ENCODE peak calls at places on chromosomes 16 and 17, in seven cellular contexts. K, P, A, E, U, T and O are unnamed samples.

GRCh38 chr17:4738136-4739121 is 1.2 kb upstream of the ZMYND15 start:
- DNase-seq in K (no peak), P (peak; percentile 43), A (no peak), E (peak; percentile 49), U (peak; percentile 88), T (no peak), O (no peak)

GRCh38 chr17:28901866-28902818 is 737 bp downstream of the DHRS13 start:
- DNase-seq in K (peak; percentile 75), P (no peak), A (no peak), E (no peak), U (no peak), T (no peak), O (peak; percentile 81)

GRCh38 chr16:51723016-51723724 is 572.1 kb upstream of the SALL1 start:
- DNase-seq in K (no peak), P (no peak), A (no peak), E (no peak), U (no peak), T (no peak), O (no peak)

GRCh38 chr16:14005335-14005734 is 65.8 kb upstream of the MRTFB start:
- DNase-seq in K (no peak), P (no peak), A (no peak), E (peak; percentile 80), U (no peak), T (no peak), O (no peak)

GRCh38 chr17:32331243-32332040 is 10.5 kb downstream of the C17orf75 start:
- DNase-seq in K (no peak), P (no peak), A (no peak), E (no peak), U (no peak), T (no peak), O (peak; percentile 10)

GRCh38 chr16:528111-529011 is 849 bp downstream of the CAPN15 start:
- DNase-seq in K (peak; percentile 37), P (peak; percentile 39), A (peak; percentile 54), E (peak; percentile 38), U (peak; percentile 78), T (no peak), O (peak; percentile 91)

GRCh38 chr17:5418858-5419355 is 555 bp downstream of the NUP88 start:
- DNase-seq in K (peak; percentile 96), P (peak; percentile 41), A (peak; percentile 89), E (peak; percentile 32), U (peak; percentile 77), T (peak; percentile 84), O (peak; percentile 69)

GRCh38 chr16:6047325-6047724 is 949.7 kb upstream of the EEF2KMT start:
- DNase-seq in K (no peak), P (no peak), A (no peak), E (no peak), U (no peak), T (no peak), O (no peak)

GRCh38 chr17:2961446-2961845 is 102.0 kb downstream of the OR1D5 start:
- DNase-seq in K (no peak), P (no peak), A (no peak), E (peak; percentile 60), U (no peak), T (no peak), O (no peak)

GRCh38 chr16:57999971-58000705 is at the start of gene ZNF319:
- DNase-seq in K (peak; percentile 59), P (no peak), A (no peak), E (peak; percentile 14), U (peak; percentile 8), T (no peak), O (peak; percentile 65)

GRCh38 chr16:83015871-83016270 is 389.1 kb downstream of the CDH13 start:
- DNase-seq in K (no peak), P (no peak), A (no peak), E (no peak), U (peak; percentile 32), T (no peak), O (peak; percentile 44)

GRCh38 chr17:13351046-13351445 is 250.7 kb downstream of the HS3ST3A1 start:
- DNase-seq in K (no peak), P (peak; percentile 55), A (no peak), E (peak; percentile 82), U (peak; percentile 24), T (no peak), O (peak; percentile 77)

GRCh38 chr16:88331989-88332920 is 50.5 kb upstream of the ZNF469 start:
- DNase-seq in K (no peak), P (peak; percentile 98), A (peak; percentile 89), E (peak; percentile 30), U (peak; percentile 98), T (no peak), O (peak; percentile 100)

GRCh38 chr16:61370564-61370963 is 665.7 kb downstream of the CDH8 start:
- DNase-seq in K (no peak), P (no peak), A (no peak), E (no peak), U (no peak), T (no peak), O (no peak)

GRCh38 chr17:6853764-6854442 is 22.4 kb upstream of the TEKT1 start:
- DNase-seq in K (peak; percentile 80), P (peak; percentile 72), A (no peak), E (no peak), U (peak; percentile 79), T (no peak), O (no peak)

GRCh38 chr17:35460354-35460851 is 11.8 kb upstream of the SLFN13 start:
- DNase-seq in K (peak; percentile 74), P (peak; percentile 76), A (no peak), E (peak; percentile 87), U (peak; percentile 35), T (peak; percentile 39), O (no peak)

GRCh38 chr17:8912060-8912981 is 44.8 kb upstream of the PIK3R6 start:
- DNase-seq in K (no peak), P (no peak), A (no peak), E (no peak), U (no peak), T (no peak), O (no peak)

GRCh38 chr17:51046527-51047384 is 73.9 kb downstream of the SPAG9 start:
- DNase-seq in K (no peak), P (no peak), A (peak; percentile 72), E (no peak), U (peak; percentile 82), T (no peak), O (peak; percentile 88)

GRCh38 chr16:78237856-78238255 is 138.4 kb downstream of the WWOX start:
- DNase-seq in K (no peak), P (no peak), A (no peak), E (no peak), U (no peak), T (no peak), O (no peak)

GRCh38 chr16:14089283-14089823 is 18.2 kb downstream of the MRTFB start:
- DNase-seq in K (no peak), P (no peak), A (no peak), E (no peak), U (no peak), T (no peak), O (no peak)

GRCh38 chr16:68737046-68737729 is at the start of gene CDH1:
- DNase-seq in K (no peak), P (peak; percentile 86), A (no peak), E (peak; percentile 83), U (peak; percentile 89), T (no peak), O (no peak)

GRCh38 chr17:38459556-38459955 is 31.3 kb downstream of the ARHGAP23 start:
- DNase-seq in K (no peak), P (no peak), A (no peak), E (no peak), U (no peak), T (no peak), O (no peak)

GRCh38 chr16:66408181-66409048 is 18.7 kb upstream of the BEAN1 start:
- DNase-seq in K (peak; percentile 62), P (peak; percentile 80), A (peak; percentile 86), E (peak; percentile 96), U (peak; percentile 94), T (no peak), O (peak; percentile 92)

GRCh38 chr17:30590086-30590485 is 112.9 kb downstream of the GOSR1 start:
- DNase-seq in K (no peak), P (no peak), A (peak; percentile 44), E (no peak), U (no peak), T (no peak), O (peak; percentile 4)

GRCh38 chr16:80610489-80611156 is 69.8 kb downstream of the DYNLRB2 start:
- DNase-seq in K (no peak), P (no peak), A (no peak), E (no peak), U (no peak), T (no peak), O (peak; percentile 50)

GRCh38 chr17:59093702-59094231 is 12.9 kb downstream of the TRIM37 start:
- DNase-seq in K (no peak), P (peak; percentile 92), A (peak; percentile 93), E (peak; percentile 91), U (peak; percentile 92), T (no peak), O (peak; percentile 89)

GRCh38 chr17:59097876-59098275 is 8.8 kb downstream of the TRIM37 start:
- DNase-seq in K (no peak), P (no peak), A (no peak), E (no peak), U (no peak), T (no peak), O (no peak)

GRCh38 chr17:59094921-59095530 is 11.7 kb downstream of the TRIM37 start:
- DNase-seq in K (no peak), P (no peak), A (no peak), E (peak; percentile 53), U (no peak), T (no peak), O (no peak)

GRCh38 chr17:59093145-59093701 is 13.5 kb downstream of the TRIM37 start:
- DNase-seq in K (no peak), P (no peak), A (no peak), E (no peak), U (no peak), T (no peak), O (no peak)
- H3K4me2 ChIP-seq in K (no peak overlapping the region), P (peak overlapping the region; percentile 71), A (peak overlapping the region; percentile 81), E (no peak overlapping the region), U (peak overlapping the region; percentile 54), T (no peak overlapping the region), O (peak overlapping the region; percentile 39)

DNA sequence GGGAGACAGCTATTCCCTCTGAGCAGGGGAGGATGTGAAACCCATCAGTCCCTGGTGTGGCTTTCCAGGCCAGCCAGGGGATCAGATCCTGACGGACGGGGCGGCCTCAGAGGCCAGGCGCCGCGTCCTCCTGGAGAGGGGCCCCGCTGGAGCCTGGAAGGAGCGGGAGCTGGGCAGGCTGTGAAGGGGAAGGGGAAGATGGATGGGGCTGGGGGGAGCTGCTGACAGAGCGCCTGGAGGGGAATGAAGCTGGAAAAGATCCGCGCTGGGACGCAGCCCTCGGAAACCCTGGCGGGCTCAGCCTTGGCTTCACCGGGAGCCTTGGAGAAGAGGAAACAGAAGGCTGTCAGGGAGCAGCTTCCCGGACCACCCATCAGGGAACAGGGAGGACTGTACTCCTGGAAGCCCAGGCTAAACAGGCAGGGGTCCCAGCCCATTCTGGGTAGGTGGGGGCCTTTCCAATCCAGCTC is 358.0 kb downstream of the C16orf95 start:
- DNase-seq in K (no peak), P (no peak), A (no peak), E (no peak), U (no peak), T (no peak), O (no peak)
- H2AFZ ChIP-seq in K (no peak overlapping the region), P (no peak overlapping the region), A (no peak overlapping the region), E (no peak overlapping the region), U (no peak overlapping the region), T (no peak overlapping the region), O (no peak overlapping the region)

GRCh38 chr17:49297141-49297540 is 64.9 kb downstream of the ZNF652 start:
- DNase-seq in K (no peak), P (no peak), A (no peak), E (no peak), U (no peak), T (no peak), O (no peak)
- H3K4me2 ChIP-seq in K (no peak overlapping the region), P (no peak overlapping the region), A (no peak overlapping the region), E (no peak overlapping the region), U (no peak overlapping the region), T (no peak overlapping the region), O (no peak overlapping the region)

GRCh38 chr17:14427914-14428639 is 127.2 kb downstream of the HS3ST3B1 start:
- DNase-seq in K (peak; percentile 92), P (no peak), A (no peak), E (no peak), U (no peak), T (peak; percentile 3), O (no peak)
- H2AFZ ChIP-seq in K (peak overlapping the region; percentile 86), P (no peak overlapping the region), A (no peak overlapping the region), E (no peak overlapping the region), U (no peak overlapping the region), T (no peak overlapping the region), O (no peak overlapping the region)